ENCODE peak calls at places on chromosomes 11 and 22, in nine cellular contexts. V, A, K, X, T, W, Q, G and O are unnamed samples.

GRCh38 chr11:10938231-10938630 is 80.4 kb upstream of the ZBED5 start:
- DNase-seq in V (no peak), A (no peak), K (no peak), X (no peak), T (no peak), W (no peak), Q (no peak), G (no peak), O (no peak)

GRCh38 chr22:43774318-43774717 is 37.8 kb downstream of the EFCAB6 start:
- DNase-seq in V (no peak), A (no peak), K (no peak), X (peak; percentile 10), T (no peak), W (no peak), Q (no peak), G (no peak), O (no peak)

GRCh38 chr22:35400335-35400680 is 368 bp downstream of the MCM5 start:
- DNase-seq in V (no peak), A (no peak), K (no peak), X (no peak), T (no peak), W (peak; percentile 54), Q (no peak), G (no peak), O (no peak)

GRCh38 chr22:29044657-29045176 is 16.9 kb downstream of the C22orf31 start:
- DNase-seq in V (no peak), A (no peak), K (no peak), X (no peak), T (no peak), W (no peak), Q (peak; percentile 76), G (peak; percentile 77), O (peak; percentile 63)

GRCh38 chr11:2306971-2307732 is 5.3 kb downstream of the TSPAN32 start:
- DNase-seq in V (peak; percentile 33), A (no peak), K (no peak), X (no peak), T (no peak), W (no peak), Q (peak; percentile 60), G (no peak), O (no peak)

GRCh38 chr11:112963368-112963955 is 2.2 kb downstream of the NCAM1 start:
- DNase-seq in V (peak; percentile 88), A (no peak), K (no peak), X (no peak), T (no peak), W (peak; percentile 15), Q (no peak), G (no peak), O (no peak)

GRCh38 chr11:125690006-125690405 is 9.4 kb upstream of the ACRV1 start:
- DNase-seq in V (no peak), A (no peak), K (no peak), X (no peak), T (no peak), W (no peak), Q (no peak), G (no peak), O (no peak)

GRCh38 chr11:81394324-81394723 is 1339.3 kb downstream of the FAM181B start:
- DNase-seq in V (no peak), A (no peak), K (no peak), X (no peak), T (no peak), W (no peak), Q (no peak), G (no peak), O (no peak)

GRCh38 chr22:32469799-32470212 is 4.8 kb upstream of the FBXO7 start:
- DNase-seq in V (peak; percentile 74), A (peak; percentile 13), K (no peak), X (peak; percentile 58), T (no peak), W (no peak), Q (peak; percentile 86), G (peak; percentile 22), O (peak; percentile 76)

GRCh38 chr22:41699264-41700104 is at the start of gene MEI1:
- DNase-seq in V (no peak), A (no peak), K (peak; percentile 57), X (no peak), T (peak; percentile 87), W (peak; percentile 91), Q (peak; percentile 56), G (peak; percentile 25), O (peak; percentile 72)

GRCh38 chr22:36925388-36926290 is 12.2 kb downstream of the CSF2RB start:
- DNase-seq in V (no peak), A (no peak), K (no peak), X (peak; percentile 59), T (no peak), W (no peak), Q (peak; percentile 4), G (no peak), O (peak; percentile 23)

GRCh38 chr22:44351685-44352377 is 39.1 kb upstream of the SHISAL1 start:
- DNase-seq in V (peak; percentile 49), A (no peak), K (no peak), X (peak; percentile 93), T (no peak), W (peak; percentile 70), Q (peak; percentile 94), G (peak; percentile 88), O (peak; percentile 91)

GRCh38 chr11:44899959-44900358 is 50.7 kb downstream of the TP53I11 start:
- DNase-seq in V (peak; percentile 63), A (peak; percentile 48), K (peak; percentile 11), X (no peak), T (no peak), W (peak; percentile 83), Q (peak; percentile 64), G (peak; percentile 19), O (peak; percentile 70)

GRCh38 chr11:88535266-88535665 is 197.7 kb upstream of the CTSC start:
- DNase-seq in V (no peak), A (no peak), K (no peak), X (no peak), T (no peak), W (no peak), Q (peak; percentile 41), G (no peak), O (peak; percentile 56)

GRCh38 chr22:20573176-20573829 is 65.9 kb downstream of the MED15 start:
- DNase-seq in V (no peak), A (no peak), K (no peak), X (no peak), T (no peak), W (no peak), Q (no peak), G (no peak), O (no peak)

GRCh38 chr22:20571078-20571503 is 63.7 kb downstream of the MED15 start:
- DNase-seq in V (no peak), A (no peak), K (no peak), X (no peak), T (no peak), W (no peak), Q (no peak), G (no peak), O (no peak)

GRCh38 chr22:20569059-20570058 is 61.9 kb downstream of the MED15 start:
- DNase-seq in V (no peak), A (peak; percentile 78), K (peak; percentile 33), X (peak; percentile 96), T (peak; percentile 77), W (no peak), Q (peak; percentile 100), G (peak; percentile 94), O (peak; percentile 95)

GRCh38 chr22:20572132-20572802 is 64.9 kb downstream of the MED15 start:
- DNase-seq in V (no peak), A (no peak), K (no peak), X (no peak), T (no peak), W (no peak), Q (no peak), G (no peak), O (no peak)

DNA sequence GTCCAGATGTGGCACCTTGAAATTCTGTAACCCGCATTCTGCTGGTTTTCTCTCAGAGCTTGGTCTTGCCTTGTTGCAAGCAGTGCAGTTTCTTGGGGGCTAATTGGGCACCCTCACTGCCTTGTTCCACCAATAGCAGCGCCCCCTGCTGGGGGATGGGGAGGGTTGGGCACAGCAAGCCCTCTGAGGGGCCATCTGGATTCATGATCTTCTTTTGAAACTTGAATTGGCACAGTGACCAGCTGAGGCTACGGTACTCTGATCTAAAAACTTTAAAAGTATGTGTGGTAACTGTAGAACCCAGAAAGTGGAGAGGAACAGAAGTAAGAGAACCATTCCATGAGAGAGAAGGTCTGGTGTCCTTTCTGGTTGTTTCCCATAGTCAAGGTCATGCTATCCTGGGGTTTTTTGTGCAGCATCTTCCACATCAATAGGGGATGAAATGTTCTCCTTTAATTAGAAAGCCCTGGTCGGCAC is 64.2 kb downstream of the MED15 start:
- DNase-seq in V (peak; percentile 81), A (no peak), K (no peak), X (no peak), T (peak; percentile 64), W (peak; percentile 72), Q (peak; percentile 51), G (no peak), O (peak; percentile 49)
- TF ChIP-seq CTCF in V (peak; percentile 79), A (peak; percentile 21), K (peak; percentile 83), X (peak; percentile 65), T (peak; percentile 83), W (peak; percentile 74), Q (peak; percentile 64), G (peak; percentile 66), O (peak; percentile 84)

DNA sequence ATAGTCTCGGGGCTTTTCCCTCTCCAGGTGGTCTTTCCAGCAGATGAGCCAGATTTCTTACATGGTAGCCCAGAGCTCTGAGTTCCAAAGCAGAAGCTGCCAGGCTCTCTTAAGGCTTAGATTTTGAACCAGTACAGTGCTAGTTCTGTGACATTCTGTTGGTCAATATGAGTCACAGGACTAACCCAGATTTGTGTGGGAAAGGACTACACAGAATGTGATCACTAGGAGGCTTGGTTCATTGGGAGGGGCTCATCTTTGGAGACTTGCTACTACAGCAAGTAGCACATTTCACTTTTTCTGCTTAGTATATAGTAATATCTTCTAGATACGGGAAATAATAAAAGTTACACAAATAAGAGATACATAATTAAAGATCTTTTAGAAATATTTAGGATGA is 24.1 kb downstream of the RNF214 start:
- DNase-seq in V (no peak), A (no peak), K (no peak), X (no peak), T (no peak), W (no peak), Q (peak; percentile 35), G (peak; percentile 22), O (peak; percentile 75)
- TF ChIP-seq CTCF in V (no peak), A (no peak), K (no peak), X (no peak), T (no peak), W (no peak), Q (no peak), G (no peak), O (no peak)

DNA sequence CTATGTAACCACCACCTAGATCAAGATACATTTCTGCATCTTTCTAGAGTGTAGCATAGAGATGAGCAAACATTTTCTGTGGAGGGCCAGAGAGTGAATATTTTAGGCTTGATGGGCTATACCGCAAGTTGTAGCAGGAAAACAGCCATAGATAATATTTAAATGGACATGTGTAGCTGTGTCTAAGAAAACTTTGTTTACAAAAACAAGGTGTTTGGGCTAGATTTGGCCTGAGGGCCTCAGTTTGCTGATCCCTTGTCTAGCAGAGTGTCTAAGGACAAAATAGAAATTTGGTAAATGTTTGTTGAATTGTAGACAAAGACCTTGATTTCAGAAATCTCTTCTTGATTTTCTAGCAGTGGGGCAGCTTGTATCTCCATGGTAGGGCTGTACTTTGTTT is 36.3 kb downstream of the STIM1 start:
- DNase-seq in V (no peak), A (no peak), K (no peak), X (no peak), T (no peak), W (no peak), Q (no peak), G (no peak), O (no peak)
- TF ChIP-seq CTCF in V (no peak), A (no peak), K (no peak), X (no peak), T (no peak), W (no peak), Q (no peak), G (no peak), O (no peak)

GRCh38 chr22:21000215-21000986 is 1.5 kb downstream of the THAP7 start:
- DNase-seq in V (no peak), A (no peak), K (no peak), X (no peak), T (no peak), W (no peak), Q (no peak), G (no peak), O (no peak)
- TF ChIP-seq CTCF in V (no peak), A (no peak), K (no peak), X (no peak), T (no peak), W (no peak), Q (no peak), G (peak; percentile 13), O (no peak)